ENCODE peak calls at places on chromosomes 5 and 9, in eight cellular contexts. M is spleen, D is tibial artery, X is stomach, K is OCI-LY7, Y is bronchial epithelial cell, V is sigmoid colon, J is fibroblast of pulmonary artery. T is an unnamed sample.

GRCh38 chr5:142826741-142827492 is 56.7 kb downstream of the ARHGAP26 start:
- DNase-seq in V (no peak), Y (peak; percentile 75), K (no peak), X (peak; percentile 69), M (no peak), J (peak; percentile 75), D (no peak), T (no peak)

GRCh38 chr5:17964067-17964466 is 329.8 kb downstream of the TAF11L14 start:
- DNase-seq in K (no peak), Y (peak; percentile 7), V (no peak), J (no peak), M (no peak), D (no peak), X (no peak), T (no peak)

GRCh38 chr5:152688561-152689274 is 283.6 kb upstream of the NMUR2 start:
- DNase-seq in K (no peak), D (no peak), M (no peak), Y (peak; percentile 88), X (no peak), V (no peak), J (peak; percentile 80), T (peak; percentile 96)

GRCh38 chr9:114738581-114739316 is 56.8 kb upstream of the TEX48 start:
- DNase-seq in K (peak; percentile 78), J (peak; percentile 92), D (peak; percentile 74), V (peak; percentile 86), Y (peak; percentile 82), M (peak; percentile 90), X (peak; percentile 80), T (peak; percentile 42)

GRCh38 chr9:94056442-94056974 is 27.8 kb upstream of the PTPDC1 start:
- DNase-seq in Y (peak; percentile 75), X (no peak), K (no peak), D (no peak), V (no peak), M (no peak), J (peak; percentile 89), T (peak; percentile 90)

GRCh38 chr9:18585996-18586395 is 112.0 kb downstream of the ADAMTSL1 start:
- DNase-seq in V (no peak), X (no peak), Y (no peak), J (no peak), K (no peak), D (no peak), M (no peak), T (no peak)

GRCh38 chr5:912356-913091 is 19.8 kb downstream of the TRIP13 start:
- DNase-seq in J (peak; percentile 93), K (peak; percentile 15), M (no peak), D (peak; percentile 19), X (peak; percentile 53), Y (peak; percentile 99), V (no peak), T (no peak)

GRCh38 chr5:156934450-156935211 is 28.4 kb downstream of the TIMD4 start:
- DNase-seq in X (no peak), D (no peak), M (no peak), Y (no peak), K (peak; percentile 87), J (no peak), V (no peak), T (no peak)

GRCh38 chr5:141848771-141849370 is 29.3 kb downstream of the PCDH1 start:
- DNase-seq in D (peak; percentile 50), J (peak; percentile 69), Y (peak; percentile 97), X (peak; percentile 80), K (peak; percentile 64), V (peak; percentile 75), M (no peak), T (no peak)

GRCh38 chr9:122144836-122145235 is 14.7 kb downstream of the NDUFA8 start:
- DNase-seq in D (no peak), V (no peak), Y (no peak), K (peak; percentile 18), X (no peak), J (no peak), M (no peak), T (no peak)

GRCh38 chr9:78821126-78821822 is 524.3 kb downstream of the PSAT1 start:
- DNase-seq in X (no peak), K (peak; percentile 43), M (no peak), Y (peak; percentile 44), J (peak; percentile 48), D (no peak), V (no peak), T (peak; percentile 20)
- H3K4me3 ChIP-seq in X (no peak overlapping the region), K (no peak overlapping the region), M (peak overlapping the region; percentile 60), Y (no peak overlapping the region), J (peak overlapping the region; percentile 36), D (no peak overlapping the region), V (no peak overlapping the region), T (peak overlapping the region; percentile 55)

GRCh38 chr5:56119050-56119449 is 114.1 kb downstream of the ANKRD55 start:
- DNase-seq in D (no peak), K (no peak), Y (no peak), M (no peak), X (no peak), V (no peak), J (no peak), T (no peak)

GRCh38 chr5:56112526-56113121 is 117.9 kb upstream of the IL6ST start:
- DNase-seq in J (peak; percentile 43), K (no peak), D (no peak), V (no peak), Y (peak; percentile 87), M (no peak), X (no peak), T (no peak)

GRCh38 chr5:56111404-56111781 is 116.6 kb upstream of the IL6ST start:
- DNase-seq in M (no peak), D (no peak), K (no peak), J (no peak), X (no peak), V (no peak), Y (no peak), T (no peak)

GRCh38 chr5:56115589-56115988 is 117.5 kb downstream of the ANKRD55 start:
- DNase-seq in K (no peak), M (no peak), Y (no peak), X (no peak), V (no peak), J (no peak), D (no peak), T (no peak)

DNA sequence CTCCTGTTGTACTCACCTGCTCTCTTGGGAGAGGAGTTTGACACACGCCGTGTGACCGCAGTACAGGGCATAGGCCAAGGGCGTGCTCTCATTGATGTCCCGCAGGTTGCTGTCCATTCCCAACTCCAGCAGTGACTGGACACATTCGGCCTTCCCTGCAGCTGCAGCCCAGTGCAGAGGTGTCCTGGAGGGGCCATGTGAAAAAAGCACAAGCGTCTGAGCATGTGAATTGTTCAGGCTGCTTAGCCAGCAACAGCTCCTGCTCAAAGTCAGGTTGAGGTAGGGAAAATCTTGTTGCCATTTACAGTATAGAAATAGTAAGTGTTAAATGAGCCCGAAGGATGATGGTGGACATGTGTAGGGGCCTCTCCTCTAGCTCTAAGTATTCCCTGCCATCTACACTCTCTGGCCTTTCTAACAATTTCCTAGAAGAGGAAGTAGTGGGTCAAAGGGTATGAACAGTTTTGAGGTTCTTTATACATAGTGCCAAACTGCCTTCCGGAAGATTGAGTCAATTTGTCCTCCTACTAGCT is 116.5 kb downstream of the ANKRD55 start:
- DNase-seq in D (no peak), Y (no peak), K (no peak), M (no peak), J (peak; percentile 34), X (no peak), V (no peak), T (no peak)
- TF ChIP-seq CTCF in D (no peak), Y (no peak), K (no peak), M (no peak), J (no peak), X (no peak), V (no peak), T (no peak)

GRCh38 chr9:124504530-124505005 is 2.6 kb downstream of the NR5A1 start:
- DNase-seq in J (no peak), Y (no peak), V (no peak), K (no peak), X (no peak), M (no peak), D (no peak), T (no peak)
- H3K4me3 ChIP-seq in J (no peak overlapping the region), Y (no peak overlapping the region), V (peak overlapping the region; percentile 9), K (no peak overlapping the region), X (peak overlapping the region; percentile 27), M (peak overlapping the region; percentile 76), D (no peak overlapping the region), T (no peak overlapping the region)

GRCh38 chr9:137461663-137462395 is 2.7 kb upstream of the NSMF start:
- DNase-seq in X (peak; percentile 66), Y (no peak), K (peak; percentile 94), V (peak; percentile 73), D (no peak), M (peak; percentile 97), J (peak; percentile 35), T (no peak)
- TF ChIP-seq CTCF in X (no peak), Y (no peak), K (peak; percentile 46), V (no peak), D (no peak), M (no peak), J (no peak), T (no peak)

GRCh38 chr9:126439402-126439765 is 112.8 kb downstream of the MVB12B start:
- DNase-seq in V (no peak), K (no peak), Y (peak; percentile 76), M (no peak), X (no peak), J (peak; percentile 31), D (no peak), T (no peak)

GRCh38 chr9:126438757-126439401 is 112.2 kb downstream of the MVB12B start:
- DNase-seq in M (no peak), Y (no peak), V (peak; percentile 39), X (no peak), J (no peak), D (no peak), K (no peak), T (no peak)

GRCh38 chr9:126435626-126436025 is 109.0 kb downstream of the MVB12B start:
- DNase-seq in V (no peak), M (no peak), D (no peak), X (no peak), K (no peak), Y (no peak), J (no peak), T (no peak)

GRCh38 chr9:126435105-126435504 is 108.5 kb downstream of the MVB12B start:
- DNase-seq in D (no peak), K (no peak), Y (no peak), J (no peak), V (no peak), M (no peak), X (no peak), T (no peak)

DNA sequence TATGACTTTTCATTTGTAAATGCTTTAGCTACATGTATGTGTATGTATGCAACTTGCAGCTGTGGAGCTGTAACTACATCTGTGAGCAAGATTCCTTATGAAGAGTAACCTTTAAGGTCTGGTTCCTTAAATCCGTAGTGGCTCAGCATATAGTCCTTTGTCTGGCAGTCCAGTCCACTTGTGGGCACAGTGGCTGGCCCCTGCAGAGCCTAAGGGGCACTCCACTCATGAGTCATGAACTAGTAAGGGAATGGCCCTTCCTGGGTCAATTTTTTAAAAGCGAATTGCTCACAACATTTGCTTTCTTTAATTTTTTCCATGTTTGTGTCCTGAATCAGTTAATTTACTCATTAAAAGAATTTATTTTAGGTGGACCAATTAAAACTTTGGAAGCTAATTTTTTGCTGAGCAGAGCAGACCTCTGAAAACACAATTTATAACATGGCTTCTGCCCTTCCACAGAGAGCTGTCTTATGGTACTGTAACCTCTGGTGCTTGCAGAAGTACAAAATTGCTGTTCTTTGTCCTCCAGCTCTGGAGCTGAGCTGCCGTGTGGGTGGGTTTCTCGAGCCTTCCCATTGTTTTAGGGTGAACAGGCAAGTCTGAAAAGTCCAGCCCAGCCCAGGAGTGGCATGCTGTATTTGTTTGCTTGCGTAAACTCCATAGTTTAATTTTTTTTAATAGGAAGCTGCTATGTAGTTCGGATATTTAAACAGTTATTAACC is 110.1 kb downstream of the MVB12B start:
- DNase-seq in D (no peak), X (no peak), K (no peak), V (no peak), J (no peak), Y (peak; percentile 23), M (no peak), T (no peak)
- H3K4me3 ChIP-seq in D (no peak overlapping the region), X (no peak overlapping the region), K (no peak overlapping the region), V (no peak overlapping the region), J (no peak overlapping the region), Y (no peak overlapping the region), M (no peak overlapping the region), T (no peak overlapping the region)

T was measured in epithelial cell of proximal tubule.